ENCODE peak calls at places on chromosomes 12 and 14, in six cellular contexts. W, F, U, I, X and A are unnamed samples.

GRCh38 chr14:72780771-72781170 is 113.1 kb downstream of the DPF3 start:
- DNase-seq in W (no peak), F (no peak), U (peak), I (no peak), X (peak), A (no peak)

GRCh38 chr12:14514154-14514842 is 53.4 kb downstream of the PLBD1 start:
- DNase-seq in W (peak), F (no peak), U (peak), I (no peak), X (peak), A (no peak)

GRCh38 chr12:76143343-76144252 is 59.1 kb upstream of the NAP1L1 start:
- DNase-seq in W (no peak), F (no peak), U (no peak), I (peak), X (no peak), A (no peak)

GRCh38 chr12:22653075-22653474 is 28.1 kb downstream of the ETNK1 start:
- DNase-seq in W (no peak), F (no peak), U (no peak), I (no peak), X (peak), A (no peak)

GRCh38 chr12:111773801-111774551 is 7.2 kb downstream of the ALDH2 start:
- DNase-seq in W (peak), F (peak), U (peak), I (no peak), X (peak), A (no peak)

GRCh38 chr14:98304574-98304973 is 967.4 kb downstream of the BCL11B start:
- DNase-seq in W (no peak), F (no peak), U (no peak), I (no peak), X (no peak), A (no peak)

GRCh38 chr14:65167072-65167645 is 64.8 kb upstream of the MAX start:
- DNase-seq in W (no peak), F (no peak), U (no peak), I (no peak), X (no peak), A (peak)

GRCh38 chr12:130142736-130143135 is 19.5 kb upstream of the FZD10 start:
- DNase-seq in W (no peak), F (no peak), U (no peak), I (no peak), X (no peak), A (no peak)